ENCODE peak calls at places on chromosome 15, in four cellular contexts. M is transverse colon; D is CD8-positive, alpha-beta memory T cell; A is PC-3. X is an unnamed sample.

GRCh38 chr15:65060641-65061397 is 7.0 kb downstream of the RASL12 start:
- DNase-seq in A (no peak), D (no peak), M (no peak), X (no peak)

GRCh38 chr15:65286704-65287514 is at the start of gene PARP16:
- DNase-seq in A (peak; percentile 81), D (peak; percentile 90), M (peak; percentile 95), X (peak; percentile 93)

GRCh38 chr15:64975390-64975789 is 14.3 kb downstream of the SPG21 start:
- DNase-seq in M (no peak), A (no peak), D (no peak), X (no peak)

GRCh38 chr15:43763819-43764446 is 12.8 kb downstream of the ELL3 start:
- DNase-seq in M (no peak), A (no peak), D (no peak), X (no peak)

GRCh38 chr15:88247914-88248313 is 8.6 kb downstream of the NTRK3 start:
- DNase-seq in A (no peak), D (no peak), M (no peak), X (no peak)

GRCh38 chr15:32936283-32936918 is 218.6 kb downstream of the GREM1 start:
- DNase-seq in M (no peak), D (no peak), A (peak; percentile 65), X (no peak)

GRCh38 chr15:60062826-60063225 is 58.7 kb downstream of the FOXB1 start:
- DNase-seq in A (no peak), D (no peak), M (no peak), X (no peak)

GRCh38 chr15:78243491-78243941 is 9.2 kb upstream of the ACSBG1 start:
- DNase-seq in D (no peak), M (peak; percentile 33), A (no peak), X (peak; percentile 80)

GRCh38 chr15:57537072-57537471 is 54.6 kb upstream of the MYZAP start:
- DNase-seq in D (no peak), A (peak; percentile 32), M (no peak), X (peak; percentile 88)

GRCh38 chr15:85404156-85404921 is 23.9 kb downstream of the AKAP13 start:
- DNase-seq in A (no peak), M (no peak), D (no peak), X (no peak)

GRCh38 chr15:67201136-67201535 is 53.3 kb downstream of the AAGAB start:
- DNase-seq in D (no peak), A (no peak), M (no peak), X (no peak)

GRCh38 chr15:95215016-95215415 is 983.7 kb downstream of the MCTP2 start:
- DNase-seq in A (no peak), M (no peak), D (no peak), X (no peak)
- H3K4me1 ChIP-seq in A (no peaks in the 10 kb centered on the region), M (no peaks in the 10 kb centered on the region), D (no peaks in the 10 kb centered on the region), X (no peaks in the 10 kb centered on the region)

GRCh38 chr15:91306155-91306554 is 206.1 kb downstream of the SV2B start:
- DNase-seq in D (no peak), M (no peak), A (no peak), X (no peak)

GRCh38 chr15:91308855-91309254 is 208.8 kb downstream of the SV2B start:
- DNase-seq in A (no peak), D (no peak), M (no peak), X (no peak)

GRCh38 chr15:91308209-91308608 is 208.2 kb downstream of the SV2B start:
- DNase-seq in A (no peak), D (no peak), M (no peak), X (no peak)

GRCh38 chr15:91304794-91305193 is 204.7 kb downstream of the SV2B start:
- DNase-seq in D (no peak), M (no peak), A (no peak), X (no peak)

DNA sequence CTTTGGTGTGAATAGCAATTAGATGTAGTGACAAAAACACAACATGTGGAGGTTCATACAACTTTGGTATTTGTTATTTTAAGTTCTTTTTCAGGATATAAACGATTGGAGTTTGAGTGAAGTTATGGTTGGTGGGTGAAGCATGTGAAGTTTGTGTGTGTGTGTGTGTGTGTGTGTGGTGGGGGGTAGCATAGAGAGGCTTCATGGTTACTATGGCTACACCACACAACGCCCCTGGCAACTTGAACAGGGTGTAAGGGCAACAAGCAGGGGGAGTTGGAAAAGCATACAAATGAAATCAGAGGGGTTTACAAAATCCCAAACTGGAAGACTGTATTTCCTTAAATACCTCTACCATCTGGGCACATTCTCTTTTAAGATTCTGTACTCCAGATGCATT is 207.5 kb downstream of the SV2B start:
- DNase-seq in M (no peak), A (no peak), D (no peak), X (no peak)
- H3K27me3 ChIP-seq in M (peaks cover 15% of the 10 kb centered on the region), A (peaks cover 64% of the 10 kb centered on the region), D (no peaks in the 10 kb centered on the region), X (no peaks in the 10 kb centered on the region)

GRCh38 chr15:52483712-52484111 is 45.0 kb downstream of the MYO5A start:
- DNase-seq in M (no peak), D (no peak), A (peak; percentile 62), X (no peak)
- H3K27ac ChIP-seq in M (no peak overlapping the region), D (no peak overlapping the region), A (peak overlapping the region; percentile 31), X (no peak overlapping the region)

DNA sequence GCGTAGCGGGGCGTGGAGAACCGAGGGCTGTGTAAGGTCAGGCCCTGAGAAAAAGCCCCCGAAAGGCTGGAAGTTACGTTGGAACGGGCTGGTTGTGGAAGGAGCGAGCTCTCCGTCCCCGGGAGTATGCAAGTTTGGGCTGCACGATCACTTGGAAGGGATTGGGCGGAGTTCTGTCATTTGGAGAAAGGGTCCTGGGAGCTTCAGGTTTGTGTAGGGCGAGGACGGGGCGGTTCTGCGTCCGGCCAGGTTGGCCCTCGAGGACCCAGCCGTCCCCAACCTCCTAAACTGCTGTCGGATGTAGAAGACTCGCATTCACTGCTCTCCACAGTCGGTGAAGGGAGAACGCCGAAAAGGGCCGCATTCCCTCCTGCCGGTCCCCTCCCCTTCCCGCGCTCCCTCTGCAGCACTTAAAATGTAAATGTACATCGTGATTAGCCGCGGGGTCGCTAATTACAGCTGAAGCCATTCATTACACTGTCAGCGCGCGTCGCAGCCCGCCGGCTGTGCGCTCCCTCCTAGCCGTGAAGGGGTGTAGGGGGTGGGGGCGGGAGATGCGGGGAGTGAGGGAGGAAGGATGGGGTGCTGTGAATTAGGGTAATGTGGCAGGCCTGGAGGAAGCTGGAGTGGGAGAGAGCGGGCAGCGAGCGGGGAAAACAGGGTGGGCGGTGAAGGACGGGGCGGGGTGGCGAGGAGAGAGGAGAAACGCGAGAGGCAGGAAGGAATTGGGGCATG is 2.5 kb upstream of the RPP25 start:
- DNase-seq in M (no peak), D (no peak), A (no peak), X (no peak)
- H3K4me1 ChIP-seq in M (peaks cover 54% of the 10 kb centered on the region), D (peaks cover 30% of the 10 kb centered on the region), A (peaks cover 18% of the 10 kb centered on the region), X (peaks cover 50% of the 10 kb centered on the region)

DNA sequence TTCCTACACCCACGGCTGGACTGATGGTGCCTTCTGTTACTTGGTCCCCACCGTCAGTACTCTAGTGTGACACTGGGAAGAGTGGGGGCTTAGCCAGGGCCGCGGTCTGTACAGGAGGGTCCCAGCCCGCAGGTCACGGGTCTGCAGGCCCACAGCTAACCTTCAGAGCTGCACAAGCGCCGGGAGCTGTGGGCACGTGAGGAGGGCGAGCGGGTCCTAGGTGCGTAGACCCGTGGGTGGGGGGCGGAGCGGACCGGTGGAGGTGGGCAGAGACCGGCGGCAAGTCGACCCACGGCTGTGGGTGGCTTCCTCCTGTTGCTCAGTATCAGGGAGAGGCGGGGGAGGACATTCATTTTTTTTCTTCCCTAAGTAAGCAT is 1.2 kb downstream of the TNFAIP8L3 start:
- DNase-seq in M (no peak), D (no peak), A (no peak), X (no peak)
- H3K27me3 ChIP-seq in M (peaks cover 26% of the 10 kb centered on the region), D (peaks cover 13% of the 10 kb centered on the region), A (peaks cover 20% of the 10 kb centered on the region), X (peaks cover 7% of the 10 kb centered on the region)

GRCh38 chr15:75817151-75817935 is 25.9 kb upstream of the UBE2Q2 start:
- DNase-seq in M (no peak), D (no peak), A (no peak), X (no peak)
- H3K27ac ChIP-seq in M (no peak overlapping the region), D (no peak overlapping the region), A (no peak overlapping the region), X (no peak overlapping the region)

GRCh38 chr15:42581272-42581730 is 5.9 kb downstream of the STARD9 start:
- DNase-seq in A (peak; percentile 76), D (peak; percentile 78), M (peak; percentile 88), X (peak; percentile 87)
- H3K4me1 ChIP-seq in A (peaks cover 11% of the 10 kb centered on the region), D (peaks cover 17% of the 10 kb centered on the region), M (peaks cover 35% of the 10 kb centered on the region), X (peaks cover 7% of the 10 kb centered on the region)

DNA sequence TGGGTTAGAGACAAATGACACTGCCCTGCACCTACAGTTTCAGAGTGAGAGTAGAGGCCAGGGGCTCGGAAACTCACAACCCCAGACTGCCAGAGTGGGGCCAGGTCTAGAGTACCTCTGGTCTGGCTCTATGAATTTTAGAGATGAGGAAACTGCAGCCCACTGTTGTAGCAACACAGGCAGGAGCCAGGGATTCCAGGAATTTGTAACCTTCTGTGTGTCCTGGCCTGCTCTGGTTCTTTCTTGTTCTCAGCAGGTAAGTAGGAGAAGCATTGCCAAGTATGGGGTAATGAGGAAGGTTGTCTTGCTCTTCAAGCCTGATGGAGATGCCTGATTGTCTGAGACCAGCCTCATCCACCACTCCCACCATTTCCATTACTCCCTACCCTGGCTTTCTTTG is 221.8 kb downstream of the UACA start:
- DNase-seq in D (no peak), A (no peak), M (no peak), X (no peak)
- H3K27me3 ChIP-seq in D (no peaks in the 10 kb centered on the region), A (no peaks in the 10 kb centered on the region), M (peaks cover 7% of the 10 kb centered on the region), X (no peaks in the 10 kb centered on the region)

X was measured in body of pancreas.